ENCODE peak calls at places on chromosomes 13 and 19, in eight cellular contexts. One of them, this sample, is unnamed.

GRCh38 chr19:47485210-47485609 is 1.2 kb upstream of the KPTN start:
- DNase-seq in Panc1: no peak
- DNase-seq in pancreas: no peak
- DNase-seq in psoas muscle: peak; percentile 6
- DNase-seq in heart right ventricle: no peak
- DNase-seq in HCT116: no peak
- DNase-seq in MCF 10A: no peak
- DNase-seq in prostate gland: no peak
- DNase-seq in this sample: no peak

GRCh38 chr19:9597027-9597426 is 12.7 kb upstream of the ZNF121 start:
- DNase-seq in psoas muscle: no peak
- DNase-seq in prostate gland: no peak
- DNase-seq in pancreas: no peak
- DNase-seq in MCF 10A: peak; percentile 93
- DNase-seq in HCT116: peak; percentile 86
- DNase-seq in Panc1: peak; percentile 63
- DNase-seq in heart right ventricle: no peak
- DNase-seq in this sample: no peak

GRCh38 chr13:28049880-28050871 is 50.2 kb downstream of the FLT3 start:
- DNase-seq in psoas muscle: no peak
- DNase-seq in pancreas: no peak
- DNase-seq in heart right ventricle: no peak
- DNase-seq in Panc1: no peak
- DNase-seq in HCT116: no peak
- DNase-seq in prostate gland: no peak
- DNase-seq in MCF 10A: no peak
- DNase-seq in this sample: no peak

GRCh38 chr19:18176367-18177310 is 3.0 kb downstream of the IFI30 start:
- DNase-seq in psoas muscle: no peak
- DNase-seq in MCF 10A: no peak
- DNase-seq in prostate gland: no peak
- DNase-seq in heart right ventricle: no peak
- DNase-seq in HCT116: no peak
- DNase-seq in pancreas: peak; percentile 14
- DNase-seq in Panc1: no peak
- DNase-seq in this sample: no peak

GRCh38 chr13:95326695-95327094 is 25.4 kb upstream of the ABCC4 start:
- DNase-seq in psoas muscle: no peak
- DNase-seq in pancreas: no peak
- DNase-seq in Panc1: no peak
- DNase-seq in heart right ventricle: no peak
- DNase-seq in MCF 10A: no peak
- DNase-seq in prostate gland: no peak
- DNase-seq in HCT116: no peak
- DNase-seq in this sample: no peak

GRCh38 chr19:32322541-32322940 is 22.9 kb upstream of the ZNF507 start:
- DNase-seq in prostate gland: no peak
- DNase-seq in HCT116: no peak
- DNase-seq in pancreas: no peak
- DNase-seq in heart right ventricle: no peak
- DNase-seq in psoas muscle: no peak
- DNase-seq in Panc1: no peak
- DNase-seq in MCF 10A: no peak
- DNase-seq in this sample: no peak

GRCh38 chr13:101049166-101049850 is 367.0 kb downstream of the NALCN start:
- DNase-seq in heart right ventricle: no peak
- DNase-seq in Panc1: no peak
- DNase-seq in prostate gland: no peak
- DNase-seq in pancreas: no peak
- DNase-seq in HCT116: no peak
- DNase-seq in psoas muscle: no peak
- DNase-seq in MCF 10A: peak; percentile 62
- DNase-seq in this sample: no peak

GRCh38 chr13:20570540-20570939 is 3.6 kb downstream of the IFT88 start:
- DNase-seq in prostate gland: no peak
- DNase-seq in psoas muscle: no peak
- DNase-seq in MCF 10A: no peak
- DNase-seq in HCT116: no peak
- DNase-seq in heart right ventricle: no peak
- DNase-seq in pancreas: no peak
- DNase-seq in Panc1: no peak
- DNase-seq in this sample: no peak

GRCh38 chr19:18328340-18329034 is 5.6 kb upstream of the LSM4 start:
- DNase-seq in pancreas: peak; percentile 93
- DNase-seq in heart right ventricle: peak; percentile 96
- DNase-seq in HCT116: peak; percentile 94
- DNase-seq in MCF 10A: peak; percentile 99
- DNase-seq in Panc1: peak; percentile 86
- DNase-seq in psoas muscle: peak; percentile 92
- DNase-seq in prostate gland: peak; percentile 95
- DNase-seq in this sample: peak; percentile 78

GRCh38 chr19:34962945-34963530 is 991 bp downstream of the ZNF792 start:
- DNase-seq in pancreas: no peak
- DNase-seq in psoas muscle: no peak
- DNase-seq in MCF 10A: no peak
- DNase-seq in HCT116: no peak
- DNase-seq in heart right ventricle: no peak
- DNase-seq in Panc1: no peak
- DNase-seq in prostate gland: no peak
- DNase-seq in this sample: no peak

GRCh38 chr19:39996811-39997594 is at the start of gene ZNF546:
- DNase-seq in heart right ventricle: peak; percentile 94
- DNase-seq in HCT116: peak; percentile 74
- DNase-seq in psoas muscle: peak; percentile 94
- DNase-seq in Panc1: peak; percentile 100
- DNase-seq in MCF 10A: peak; percentile 91
- DNase-seq in prostate gland: peak; percentile 88
- DNase-seq in pancreas: peak; percentile 90
- DNase-seq in this sample: peak; percentile 78

GRCh38 chr13:69199664-69200063 is 908.0 kb upstream of the ATXN8OS start:
- DNase-seq in prostate gland: no peak
- DNase-seq in pancreas: no peak
- DNase-seq in MCF 10A: no peak
- DNase-seq in HCT116: no peak
- DNase-seq in Panc1: no peak
- DNase-seq in heart right ventricle: no peak
- DNase-seq in psoas muscle: no peak
- DNase-seq in this sample: no peak

GRCh38 chr19:8004723-8005513 is 523 bp downstream of the ELAVL1 start:
- DNase-seq in HCT116: no peak
- DNase-seq in Panc1: no peak
- DNase-seq in pancreas: no peak
- DNase-seq in psoas muscle: no peak
- DNase-seq in heart right ventricle: no peak
- DNase-seq in MCF 10A: no peak
- DNase-seq in prostate gland: no peak
- DNase-seq in this sample: peak; percentile 21

GRCh38 chr19:17011485-17011884 is 15.1 kb downstream of the CPAMD8 start:
- DNase-seq in HCT116: no peak
- DNase-seq in Panc1: no peak
- DNase-seq in MCF 10A: no peak
- DNase-seq in prostate gland: no peak
- DNase-seq in heart right ventricle: no peak
- DNase-seq in pancreas: no peak
- DNase-seq in psoas muscle: no peak
- DNase-seq in this sample: no peak

GRCh38 chr19:42325896-42326771 is 699 bp downstream of the MEGF8 start:
- DNase-seq in HCT116: no peak
- DNase-seq in MCF 10A: no peak
- DNase-seq in prostate gland: no peak
- DNase-seq in Panc1: no peak
- DNase-seq in heart right ventricle: no peak
- DNase-seq in psoas muscle: peak; percentile 68
- DNase-seq in pancreas: peak; percentile 31
- DNase-seq in this sample: no peak

GRCh38 chr19:42323852-42324654 is 1.4 kb upstream of the MEGF8 start:
- DNase-seq in heart right ventricle: no peak
- DNase-seq in MCF 10A: no peak
- DNase-seq in pancreas: no peak
- DNase-seq in psoas muscle: no peak
- DNase-seq in HCT116: no peak
- DNase-seq in prostate gland: no peak
- DNase-seq in Panc1: no peak
- DNase-seq in this sample: no peak

GRCh38 chr19:42326969-42327368 is 1.5 kb downstream of the MEGF8 start:
- DNase-seq in heart right ventricle: no peak
- DNase-seq in prostate gland: no peak
- DNase-seq in MCF 10A: no peak
- DNase-seq in pancreas: no peak
- DNase-seq in Panc1: no peak
- DNase-seq in psoas muscle: no peak
- DNase-seq in HCT116: no peak
- DNase-seq in this sample: no peak

GRCh38 chr19:42324655-42325307 is 654 bp upstream of the MEGF8 start:
- DNase-seq in psoas muscle: no peak
- DNase-seq in heart right ventricle: no peak
- DNase-seq in Panc1: no peak
- DNase-seq in HCT116: no peak
- DNase-seq in prostate gland: no peak
- DNase-seq in pancreas: peak; percentile 31
- DNase-seq in MCF 10A: no peak
- DNase-seq in this sample: no peak

DNA sequence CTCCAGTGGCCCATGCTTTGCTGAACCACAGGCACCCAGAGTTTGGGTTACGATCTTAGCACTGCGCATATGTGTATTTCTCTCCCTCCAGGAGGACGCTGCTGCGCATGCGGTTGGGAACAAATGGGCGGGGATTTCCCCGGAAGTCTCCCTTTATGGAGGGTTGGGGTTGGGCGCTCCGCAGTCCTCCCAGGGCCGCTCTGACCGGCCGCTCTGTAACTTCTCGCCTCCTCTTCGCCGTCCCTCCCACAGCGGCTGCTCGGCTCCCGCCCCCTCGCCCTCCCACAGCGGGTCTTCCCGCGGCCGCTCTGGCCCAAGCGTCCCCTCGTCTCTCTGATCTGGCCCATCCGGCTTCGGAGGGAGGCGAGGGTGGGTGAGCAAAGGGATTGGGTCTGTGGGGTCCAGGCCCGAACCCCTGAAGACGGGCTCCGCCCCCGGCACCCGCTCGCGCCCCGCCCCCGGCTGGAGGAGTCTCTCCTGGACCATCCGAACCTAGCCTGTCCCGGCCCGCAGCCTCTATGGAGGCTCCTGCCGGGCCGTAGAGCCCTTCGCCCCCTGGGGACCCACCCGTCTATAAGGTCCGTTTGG is at the start of gene MEGF8:
- DNase-seq in pancreas: peak; percentile 98
- DNase-seq in HCT116: peak; percentile 97
- DNase-seq in prostate gland: peak; percentile 96
- DNase-seq in Panc1: peak; percentile 92
- DNase-seq in MCF 10A: peak; percentile 99
- DNase-seq in heart right ventricle: peak; percentile 98
- DNase-seq in psoas muscle: peak; percentile 99
- DNase-seq in this sample: peak; percentile 96
- TF ChIP-seq CTCF in pancreas: peak; percentile 71
- TF ChIP-seq CTCF in HCT116: peak; percentile 94
- TF ChIP-seq CTCF in prostate gland: peak; percentile 88
- TF ChIP-seq CTCF in Panc1: peak; percentile 87
- TF ChIP-seq CTCF in MCF 10A: no peak
- TF ChIP-seq CTCF in heart right ventricle: peak; percentile 86
- TF ChIP-seq CTCF in psoas muscle: no peak
- TF ChIP-seq CTCF in this sample: no peak

GRCh38 chr13:75963318-75963717 is 327.2 kb downstream of the LMO7 start:
- DNase-seq in prostate gland: no peak
- DNase-seq in heart right ventricle: no peak
- DNase-seq in psoas muscle: no peak
- DNase-seq in HCT116: no peak
- DNase-seq in pancreas: no peak
- DNase-seq in MCF 10A: no peak
- DNase-seq in Panc1: no peak
- DNase-seq in this sample: no peak

DNA sequence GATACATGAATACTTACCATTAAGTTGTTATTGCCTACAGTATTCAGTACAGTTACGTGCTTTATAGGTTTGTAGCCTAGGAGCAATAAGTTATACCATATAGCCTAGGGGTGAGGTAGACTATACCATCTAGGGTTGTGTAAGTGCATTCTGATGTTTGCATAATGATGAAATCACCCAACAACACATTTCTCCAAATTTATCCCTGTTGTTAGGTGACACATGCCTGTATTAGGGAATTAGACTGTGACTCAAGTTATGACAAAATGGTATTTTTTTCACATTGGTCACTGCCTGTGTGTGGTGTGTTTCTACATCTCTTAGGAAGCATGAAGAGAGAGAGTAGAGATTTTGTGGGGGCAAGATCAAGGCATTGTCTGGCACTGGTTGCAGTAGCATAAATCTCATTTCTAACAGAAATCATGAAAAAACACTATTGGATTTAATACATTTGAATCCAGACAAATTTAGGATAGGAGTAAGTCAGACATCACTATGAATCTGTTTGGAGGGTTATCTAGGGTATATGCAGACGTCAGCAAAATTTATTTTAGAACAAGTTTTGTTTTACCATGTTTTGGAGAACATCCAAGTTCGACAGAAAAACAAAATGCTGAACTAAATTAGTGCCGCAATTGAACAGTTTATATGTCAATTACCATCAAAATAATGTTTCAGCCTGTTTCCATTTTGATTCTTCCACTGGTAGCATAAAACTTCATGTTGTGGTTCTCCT is 332.1 kb downstream of the LMO7 start:
- DNase-seq in psoas muscle: no peak
- DNase-seq in Panc1: no peak
- DNase-seq in pancreas: no peak
- DNase-seq in HCT116: no peak
- DNase-seq in MCF 10A: peak; percentile 80
- DNase-seq in heart right ventricle: no peak
- DNase-seq in prostate gland: no peak
- DNase-seq in this sample: no peak
- TF ChIP-seq CTCF in psoas muscle: no peak
- TF ChIP-seq CTCF in Panc1: no peak
- TF ChIP-seq CTCF in pancreas: no peak
- TF ChIP-seq CTCF in HCT116: no peak
- TF ChIP-seq CTCF in MCF 10A: no peak
- TF ChIP-seq CTCF in heart right ventricle: no peak
- TF ChIP-seq CTCF in prostate gland: no peak
- TF ChIP-seq CTCF in this sample: no peak

GRCh38 chr19:21677696-21678418 is 89.5 kb downstream of the ZNF100 start:
- DNase-seq in heart right ventricle: no peak
- DNase-seq in psoas muscle: no peak
- DNase-seq in Panc1: no peak
- DNase-seq in pancreas: peak; percentile 29
- DNase-seq in HCT116: no peak
- DNase-seq in MCF 10A: no peak
- DNase-seq in prostate gland: no peak
- DNase-seq in this sample: no peak
- TF ChIP-seq CTCF in heart right ventricle: no peak
- TF ChIP-seq CTCF in psoas muscle: no peak
- TF ChIP-seq CTCF in Panc1: no peak
- TF ChIP-seq CTCF in pancreas: no peak
- TF ChIP-seq CTCF in HCT116: no peak
- TF ChIP-seq CTCF in MCF 10A: no peak
- TF ChIP-seq CTCF in prostate gland: no peak
- TF ChIP-seq CTCF in this sample: no peak

DNA sequence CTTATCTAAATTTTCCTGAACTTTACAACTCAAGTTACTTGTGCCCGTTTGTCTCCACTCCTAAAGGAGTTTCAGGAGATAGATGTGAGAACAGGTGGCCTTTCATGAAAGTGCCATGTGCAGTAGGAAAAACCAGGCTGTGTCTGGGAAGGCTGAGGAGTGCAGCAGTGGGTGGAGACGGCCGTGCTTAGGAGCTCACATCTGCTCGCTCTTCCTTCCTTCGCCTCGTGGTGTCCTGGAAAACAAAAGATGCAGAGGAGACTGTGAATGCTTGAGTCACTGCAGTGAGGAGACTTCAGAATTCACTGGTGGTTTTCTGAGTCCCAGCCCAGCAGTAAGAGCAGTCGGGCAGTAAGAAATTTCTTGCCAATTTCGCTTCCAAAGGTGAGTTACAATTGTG is 138.4 kb upstream of the RNF113B start:
- DNase-seq in HCT116: no peak
- DNase-seq in pancreas: no peak
- DNase-seq in heart right ventricle: no peak
- DNase-seq in psoas muscle: no peak
- DNase-seq in Panc1: no peak
- DNase-seq in MCF 10A: no peak
- DNase-seq in prostate gland: no peak
- DNase-seq in this sample: no peak
- TF ChIP-seq CTCF in HCT116: no peak
- TF ChIP-seq CTCF in pancreas: no peak
- TF ChIP-seq CTCF in heart right ventricle: no peak
- TF ChIP-seq CTCF in psoas muscle: no peak
- TF ChIP-seq CTCF in Panc1: no peak
- TF ChIP-seq CTCF in MCF 10A: no peak
- TF ChIP-seq CTCF in prostate gland: no peak
- TF ChIP-seq CTCF in this sample: no peak

This sample was measured in natural killer cell.